ENCODE peak calls at places on chromosomes 1 and 21, in six cellular contexts. One of them, this sample, is unnamed.

GRCh38 chr1:218480691-218481099 is 135.6 kb downstream of the TGFB2 start:
- DNase-seq in Peyer's patch: no peak
- DNase-seq in HCT116: no peak
- DNase-seq in GM23248: peak; percentile 85
- DNase-seq in Panc1: no peak
- DNase-seq in osteoblast: peak; percentile 70
- DNase-seq in this sample: peak; percentile 72

GRCh38 chr1:226733309-226733708 is 5.8 kb downstream of the ITPKB start:
- DNase-seq in Peyer's patch: no peak
- DNase-seq in HCT116: no peak
- DNase-seq in GM23248: no peak
- DNase-seq in Panc1: no peak
- DNase-seq in osteoblast: no peak
- DNase-seq in this sample: no peak

GRCh38 chr21:29405503-29406122 is 106.9 kb downstream of the BACH1 start:
- DNase-seq in Peyer's patch: no peak
- DNase-seq in HCT116: no peak
- DNase-seq in GM23248: no peak
- DNase-seq in Panc1: no peak
- DNase-seq in osteoblast: no peak
- DNase-seq in this sample: no peak

GRCh38 chr1:1677718-1678580 is 14.6 kb downstream of the SLC35E2B start:
- DNase-seq in Peyer's patch: peak; percentile 90
- DNase-seq in HCT116: no peak
- DNase-seq in GM23248: no peak
- DNase-seq in Panc1: no peak
- DNase-seq in osteoblast: peak; percentile 71
- DNase-seq in this sample: peak; percentile 50

GRCh38 chr1:90973897-90974798 is 47.7 kb downstream of the ZNF644 start:
- DNase-seq in Peyer's patch: no peak
- DNase-seq in HCT116: no peak
- DNase-seq in GM23248: peak; percentile 70
- DNase-seq in Panc1: no peak
- DNase-seq in osteoblast: no peak
- DNase-seq in this sample: no peak

GRCh38 chr1:161086457-161086856 is 2.9 kb downstream of the NECTIN4 start:
- DNase-seq in Peyer's patch: no peak
- DNase-seq in HCT116: no peak
- DNase-seq in GM23248: no peak
- DNase-seq in Panc1: no peak
- DNase-seq in osteoblast: no peak
- DNase-seq in this sample: peak; percentile 11

GRCh38 chr1:209387969-209388329 is 195.6 kb upstream of the CAMK1G start:
- DNase-seq in Peyer's patch: no peak
- DNase-seq in HCT116: no peak
- DNase-seq in GM23248: peak; percentile 45
- DNase-seq in Panc1: no peak
- DNase-seq in osteoblast: no peak
- DNase-seq in this sample: no peak

GRCh38 chr1:38123356-38123755 is 76.8 kb upstream of the POU3F1 start:
- DNase-seq in Peyer's patch: no peak
- DNase-seq in HCT116: no peak
- DNase-seq in GM23248: peak; percentile 74
- DNase-seq in Panc1: no peak
- DNase-seq in osteoblast: peak; percentile 78
- DNase-seq in this sample: no peak

GRCh38 chr21:36478207-36478701 is 1.7 kb downstream of the CLDN14 start:
- DNase-seq in Peyer's patch: no peak
- DNase-seq in HCT116: no peak
- DNase-seq in GM23248: peak; percentile 91
- DNase-seq in Panc1: peak; percentile 45
- DNase-seq in osteoblast: peak; percentile 94
- DNase-seq in this sample: no peak

GRCh38 chr1:8137406-8138244 is 111.5 kb upstream of the ERRFI1 start:
- DNase-seq in Peyer's patch: no peak
- DNase-seq in HCT116: peak; percentile 58
- DNase-seq in GM23248: peak; percentile 86
- DNase-seq in Panc1: peak; percentile 85
- DNase-seq in osteoblast: peak; percentile 93
- DNase-seq in this sample: no peak

GRCh38 chr1:10677508-10678364 is 118.7 kb downstream of the CASZ1 start:
- DNase-seq in Peyer's patch: no peak
- DNase-seq in HCT116: no peak
- DNase-seq in GM23248: peak; percentile 16
- DNase-seq in Panc1: no peak
- DNase-seq in osteoblast: no peak
- DNase-seq in this sample: peak; percentile 96

GRCh38 chr21:37149411-37149810 is 76.4 kb downstream of the TTC3 start:
- DNase-seq in Peyer's patch: no peak
- DNase-seq in HCT116: no peak
- DNase-seq in GM23248: peak; percentile 90
- DNase-seq in Panc1: no peak
- DNase-seq in osteoblast: no peak
- DNase-seq in this sample: no peak

GRCh38 chr1:198657550-198658064 is 18.8 kb downstream of the PTPRC start:
- DNase-seq in Peyer's patch: no peak
- DNase-seq in HCT116: no peak
- DNase-seq in GM23248: peak; percentile 95
- DNase-seq in Panc1: no peak
- DNase-seq in osteoblast: peak; percentile 22
- DNase-seq in this sample: no peak

GRCh38 chr1:231107186-231107585 is 54.7 kb upstream of the TRIM67 start:
- DNase-seq in Peyer's patch: no peak
- DNase-seq in HCT116: no peak
- DNase-seq in GM23248: no peak
- DNase-seq in Panc1: no peak
- DNase-seq in osteoblast: no peak
- DNase-seq in this sample: no peak

DNA sequence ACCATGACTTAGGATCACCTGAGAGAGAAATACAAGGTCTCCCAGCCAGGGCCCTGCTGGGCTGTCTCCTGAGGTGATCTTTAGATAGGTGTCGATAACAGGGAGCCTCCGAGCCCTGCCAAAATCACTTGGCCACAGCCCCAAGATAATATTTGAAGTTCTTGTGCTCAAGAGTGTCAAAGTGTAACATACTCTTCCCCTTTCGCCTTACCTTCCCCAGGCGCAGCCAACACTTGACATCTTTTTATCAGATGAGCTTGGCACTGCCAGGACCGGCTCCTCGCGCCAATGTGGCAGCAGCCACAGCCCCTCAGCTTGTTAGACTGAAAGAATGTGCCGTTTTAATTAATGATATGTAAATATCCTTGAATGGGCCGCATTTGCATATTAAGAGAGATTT is 109.5 kb downstream of the PBX1 start:
- DNase-seq in Peyer's patch: no peak
- DNase-seq in HCT116: no peak
- DNase-seq in GM23248: no peak
- DNase-seq in Panc1: no peak
- DNase-seq in osteoblast: no peak
- DNase-seq in this sample: no peak
- H3K27ac ChIP-seq in Peyer's patch: no peak overlapping the region
- H3K27ac ChIP-seq in HCT116: no peak overlapping the region
- H3K27ac ChIP-seq in GM23248: no peak overlapping the region
- H3K27ac ChIP-seq in Panc1: no peak overlapping the region
- H3K27ac ChIP-seq in osteoblast: no peak overlapping the region
- H3K27ac ChIP-seq in this sample: no peak overlapping the region

GRCh38 chr1:84756455-84757082 is 66.3 kb upstream of the SSX2IP start:
- DNase-seq in Peyer's patch: no peak
- DNase-seq in HCT116: no peak
- DNase-seq in GM23248: peak; percentile 37
- DNase-seq in Panc1: no peak
- DNase-seq in osteoblast: no peak
- DNase-seq in this sample: no peak

GRCh38 chr1:84762664-84763063 is 72.4 kb upstream of the SSX2IP start:
- DNase-seq in Peyer's patch: no peak
- DNase-seq in HCT116: no peak
- DNase-seq in GM23248: no peak
- DNase-seq in Panc1: no peak
- DNase-seq in osteoblast: no peak
- DNase-seq in this sample: peak; percentile 7

GRCh38 chr1:84759756-84760155 is 69.5 kb upstream of the SSX2IP start:
- DNase-seq in Peyer's patch: no peak
- DNase-seq in HCT116: no peak
- DNase-seq in GM23248: no peak
- DNase-seq in Panc1: no peak
- DNase-seq in osteoblast: no peak
- DNase-seq in this sample: no peak

GRCh38 chr1:84757301-84757700 is 67.0 kb upstream of the SSX2IP start:
- DNase-seq in Peyer's patch: no peak
- DNase-seq in HCT116: no peak
- DNase-seq in GM23248: no peak
- DNase-seq in Panc1: no peak
- DNase-seq in osteoblast: no peak
- DNase-seq in this sample: no peak

DNA sequence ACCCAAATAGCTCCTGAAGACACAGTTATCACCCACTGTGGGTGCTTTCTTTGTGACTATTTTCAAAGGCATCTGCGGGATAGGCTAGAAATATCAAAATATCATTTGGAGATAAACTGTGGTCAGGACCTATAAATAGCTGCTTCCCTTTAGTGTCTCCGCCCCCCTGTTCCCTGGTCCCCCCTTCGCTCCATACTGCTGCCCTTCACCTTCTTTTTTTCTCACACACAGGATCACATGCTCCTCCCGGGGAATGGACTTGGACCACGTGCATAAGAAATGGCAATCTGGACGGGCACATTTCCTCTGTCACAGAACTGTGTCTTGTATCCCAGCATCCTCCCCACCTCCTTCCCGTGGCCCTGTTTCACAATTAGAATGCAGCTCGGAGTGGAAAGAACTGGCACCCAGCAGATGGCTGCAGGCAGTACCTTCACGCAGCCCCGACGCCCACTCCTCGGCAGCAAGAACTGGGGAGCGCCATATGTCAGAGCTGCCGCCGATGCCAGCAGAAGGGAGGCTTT is 68.8 kb upstream of the SSX2IP start:
- DNase-seq in Peyer's patch: no peak
- DNase-seq in HCT116: no peak
- DNase-seq in GM23248: peak; percentile 53
- DNase-seq in Panc1: no peak
- DNase-seq in osteoblast: peak; percentile 91
- DNase-seq in this sample: peak; percentile 8
- H3K4me3 ChIP-seq in Peyer's patch: no peak overlapping the region
- H3K4me3 ChIP-seq in HCT116: no peak overlapping the region
- H3K4me3 ChIP-seq in GM23248: peak overlapping the region; percentile 54
- H3K4me3 ChIP-seq in Panc1: no peak overlapping the region
- H3K4me3 ChIP-seq in osteoblast: peak overlapping the region; percentile 62
- H3K4me3 ChIP-seq in this sample: no peak overlapping the region

DNA sequence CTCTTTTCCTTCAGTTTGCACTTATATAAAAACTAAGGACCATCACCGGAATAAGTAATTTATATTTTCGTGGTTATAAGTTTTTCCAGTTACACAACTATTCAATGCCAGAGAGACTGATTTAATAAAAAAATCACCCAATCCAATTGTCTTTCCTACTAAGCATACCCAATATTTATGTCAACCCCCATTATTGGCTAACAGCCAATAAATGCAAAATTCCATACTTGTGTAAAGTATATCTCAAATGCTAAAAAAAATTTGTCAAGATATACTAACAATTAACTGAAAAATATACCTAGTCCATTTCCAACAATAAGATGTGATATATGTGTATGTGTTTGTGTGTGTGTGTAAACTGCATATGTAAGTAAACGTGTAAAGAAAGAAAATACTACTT is 117.4 kb downstream of the AGBL4 start:
- DNase-seq in Peyer's patch: no peak
- DNase-seq in HCT116: no peak
- DNase-seq in GM23248: no peak
- DNase-seq in Panc1: no peak
- DNase-seq in osteoblast: no peak
- DNase-seq in this sample: no peak
- H3K9me3 ChIP-seq in Peyer's patch: no peaks in the 10 kb centered on the region
- H3K9me3 ChIP-seq in HCT116: no peaks in the 10 kb centered on the region
- H3K9me3 ChIP-seq in GM23248: no peaks in the 10 kb centered on the region
- H3K9me3 ChIP-seq in Panc1: no peaks in the 10 kb centered on the region
- H3K9me3 ChIP-seq in osteoblast: no peaks in the 10 kb centered on the region
- H3K9me3 ChIP-seq in this sample: no peaks in the 10 kb centered on the region

DNA sequence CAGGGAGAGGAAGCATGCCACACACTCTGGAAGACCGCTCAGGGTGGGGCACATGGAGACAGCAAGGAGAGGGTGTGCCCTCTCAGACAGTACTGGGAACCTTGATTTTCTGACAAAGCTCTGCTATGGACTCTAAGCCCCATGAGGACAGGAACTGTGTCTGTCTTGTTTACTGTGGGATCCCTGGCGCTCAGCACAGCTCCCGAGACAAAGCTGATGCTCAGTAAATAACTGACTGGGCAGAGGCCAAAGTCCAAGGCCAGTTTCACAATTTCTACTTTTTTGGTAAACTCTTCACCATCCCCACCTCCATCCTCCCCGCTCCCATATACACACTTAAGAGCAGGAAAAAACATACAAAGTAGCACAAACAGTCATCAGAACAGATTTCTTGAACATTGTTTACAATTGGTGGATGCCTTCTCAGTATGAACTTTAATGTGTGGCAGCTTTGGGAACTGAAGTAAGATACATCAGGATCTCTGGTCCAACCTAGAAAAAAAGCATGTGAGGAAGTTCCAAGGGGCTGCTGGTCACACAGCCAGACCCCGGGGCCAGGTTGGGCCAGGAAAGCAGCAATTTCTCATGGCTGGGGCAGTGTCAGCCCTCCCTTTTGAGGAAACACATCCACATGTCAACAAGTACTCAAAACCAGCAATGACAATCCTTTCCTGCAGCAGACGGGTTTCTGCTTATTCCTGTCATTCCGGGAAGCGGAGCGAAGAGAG is 5.6 kb upstream of the AHCYL1 start:
- DNase-seq in Peyer's patch: no peak
- DNase-seq in HCT116: no peak
- DNase-seq in GM23248: peak; percentile 36
- DNase-seq in Panc1: no peak
- DNase-seq in osteoblast: no peak
- DNase-seq in this sample: no peak
- H3K27ac ChIP-seq in Peyer's patch: peak overlapping the region; percentile 31
- H3K27ac ChIP-seq in HCT116: no peak overlapping the region
- H3K27ac ChIP-seq in GM23248: peak overlapping the region; percentile 65
- H3K27ac ChIP-seq in Panc1: peak overlapping the region; percentile 95
- H3K27ac ChIP-seq in osteoblast: peak overlapping the region; percentile 19
- H3K27ac ChIP-seq in this sample: no peak overlapping the region